ENCODE peak calls at places on chromosomes 7 and 10, in seven cellular contexts. One of them, this sample, is unnamed.

GRCh38 chr10:22486431-22486830 is 141.1 kb downstream of the SPAG6 start:
- DNase-seq in CD4-positive, alpha-beta memory T cell: no peak
- DNase-seq in central memory CD4-positive, alpha-beta T cell: no peak
- DNase-seq in AG04449: no peak
- DNase-seq in IMR-90: no peak
- DNase-seq in NCI-H2081: no peak
- DNase-seq in activated naive CD4-positive, alpha-beta T cell treated with anti-CD3 and anti-CD28 coated beads, Interleukin-2, amount 50 U/mL, for 72 hours: no peak
- DNase-seq in this sample: no peak

GRCh38 chr7:117818241-117818640 is 55.0 kb downstream of the CTTNBP2 start:
- DNase-seq in CD4-positive, alpha-beta memory T cell: no peak
- DNase-seq in central memory CD4-positive, alpha-beta T cell: no peak
- DNase-seq in AG04449: no peak
- DNase-seq in IMR-90: no peak
- DNase-seq in NCI-H2081: no peak
- DNase-seq in activated naive CD4-positive, alpha-beta T cell treated with anti-CD3 and anti-CD28 coated beads, Interleukin-2, amount 50 U/mL, for 72 hours: no peak
- DNase-seq in this sample: no peak

GRCh38 chr7:108045154-108045553 is 42.2 kb upstream of the LAMB1 start:
- DNase-seq in CD4-positive, alpha-beta memory T cell: no peak
- DNase-seq in central memory CD4-positive, alpha-beta T cell: no peak
- DNase-seq in AG04449: no peak
- DNase-seq in IMR-90: peak; percentile 67
- DNase-seq in NCI-H2081: no peak
- DNase-seq in activated naive CD4-positive, alpha-beta T cell treated with anti-CD3 and anti-CD28 coated beads, Interleukin-2, amount 50 U/mL, for 72 hours: no peak
- DNase-seq in this sample: no peak

GRCh38 chr7:46759711-46760480 is 822.0 kb downstream of the TNS3 start:
- DNase-seq in CD4-positive, alpha-beta memory T cell: no peak
- DNase-seq in central memory CD4-positive, alpha-beta T cell: no peak
- DNase-seq in AG04449: no peak
- DNase-seq in IMR-90: peak; percentile 38
- DNase-seq in NCI-H2081: no peak
- DNase-seq in activated naive CD4-positive, alpha-beta T cell treated with anti-CD3 and anti-CD28 coated beads, Interleukin-2, amount 50 U/mL, for 72 hours: no peak
- DNase-seq in this sample: peak; percentile 46

GRCh38 chr10:131311661-131312260 is at the start of gene TCERG1L:
- DNase-seq in CD4-positive, alpha-beta memory T cell: no peak
- DNase-seq in central memory CD4-positive, alpha-beta T cell: no peak
- DNase-seq in AG04449: no peak
- DNase-seq in IMR-90: no peak
- DNase-seq in NCI-H2081: no peak
- DNase-seq in activated naive CD4-positive, alpha-beta T cell treated with anti-CD3 and anti-CD28 coated beads, Interleukin-2, amount 50 U/mL, for 72 hours: no peak
- DNase-seq in this sample: no peak

GRCh38 chr7:124764847-124765400 is 668 bp downstream of the GPR37 start:
- DNase-seq in CD4-positive, alpha-beta memory T cell: no peak
- DNase-seq in central memory CD4-positive, alpha-beta T cell: no peak
- DNase-seq in AG04449: no peak
- DNase-seq in IMR-90: peak; percentile 5
- DNase-seq in NCI-H2081: no peak
- DNase-seq in activated naive CD4-positive, alpha-beta T cell treated with anti-CD3 and anti-CD28 coated beads, Interleukin-2, amount 50 U/mL, for 72 hours: no peak
- DNase-seq in this sample: peak; percentile 2

GRCh38 chr10:67666416-67667043 is 29.5 kb downstream of the CTNNA3 start:
- DNase-seq in CD4-positive, alpha-beta memory T cell: no peak
- DNase-seq in central memory CD4-positive, alpha-beta T cell: peak; percentile 3
- DNase-seq in AG04449: no peak
- DNase-seq in IMR-90: peak; percentile 30
- DNase-seq in NCI-H2081: no peak
- DNase-seq in activated naive CD4-positive, alpha-beta T cell treated with anti-CD3 and anti-CD28 coated beads, Interleukin-2, amount 50 U/mL, for 72 hours: no peak
- DNase-seq in this sample: peak; percentile 6

GRCh38 chr10:97629289-97629688 is 4.0 kb downstream of the MORN4 start:
- DNase-seq in CD4-positive, alpha-beta memory T cell: no peak
- DNase-seq in central memory CD4-positive, alpha-beta T cell: no peak
- DNase-seq in AG04449: no peak
- DNase-seq in IMR-90: no peak
- DNase-seq in NCI-H2081: no peak
- DNase-seq in activated naive CD4-positive, alpha-beta T cell treated with anti-CD3 and anti-CD28 coated beads, Interleukin-2, amount 50 U/mL, for 72 hours: no peak
- DNase-seq in this sample: no peak

GRCh38 chr7:99409192-99409572 is 413 bp downstream of the BUD31 start:
- DNase-seq in CD4-positive, alpha-beta memory T cell: no peak
- DNase-seq in central memory CD4-positive, alpha-beta T cell: no peak
- DNase-seq in AG04449: no peak
- DNase-seq in IMR-90: no peak
- DNase-seq in NCI-H2081: no peak
- DNase-seq in activated naive CD4-positive, alpha-beta T cell treated with anti-CD3 and anti-CD28 coated beads, Interleukin-2, amount 50 U/mL, for 72 hours: no peak
- DNase-seq in this sample: no peak

GRCh38 chr10:132205650-132206376 is 19.1 kb downstream of the DPYSL4 start:
- DNase-seq in CD4-positive, alpha-beta memory T cell: peak; percentile 12
- DNase-seq in central memory CD4-positive, alpha-beta T cell: no peak
- DNase-seq in AG04449: no peak
- DNase-seq in IMR-90: no peak
- DNase-seq in NCI-H2081: no peak
- DNase-seq in activated naive CD4-positive, alpha-beta T cell treated with anti-CD3 and anti-CD28 coated beads, Interleukin-2, amount 50 U/mL, for 72 hours: no peak
- DNase-seq in this sample: no peak

GRCh38 chr7:78435355-78435754 is 636.8 kb downstream of the PHTF2 start:
- DNase-seq in CD4-positive, alpha-beta memory T cell: peak; percentile 23
- DNase-seq in central memory CD4-positive, alpha-beta T cell: no peak
- DNase-seq in AG04449: no peak
- DNase-seq in IMR-90: no peak
- DNase-seq in NCI-H2081: no peak
- DNase-seq in activated naive CD4-positive, alpha-beta T cell treated with anti-CD3 and anti-CD28 coated beads, Interleukin-2, amount 50 U/mL, for 72 hours: no peak
- DNase-seq in this sample: no peak

GRCh38 chr10:17157024-17157423 is 27.4 kb upstream of the CUBN start:
- DNase-seq in CD4-positive, alpha-beta memory T cell: no peak
- DNase-seq in central memory CD4-positive, alpha-beta T cell: no peak
- DNase-seq in AG04449: no peak
- DNase-seq in IMR-90: no peak
- DNase-seq in NCI-H2081: no peak
- DNase-seq in activated naive CD4-positive, alpha-beta T cell treated with anti-CD3 and anti-CD28 coated beads, Interleukin-2, amount 50 U/mL, for 72 hours: no peak
- DNase-seq in this sample: no peak

GRCh38 chr10:101828734-101829551 is 10.7 kb upstream of the OGA start:
- DNase-seq in CD4-positive, alpha-beta memory T cell: no peak
- DNase-seq in central memory CD4-positive, alpha-beta T cell: no peak
- DNase-seq in AG04449: no peak
- DNase-seq in IMR-90: no peak
- DNase-seq in NCI-H2081: no peak
- DNase-seq in activated naive CD4-positive, alpha-beta T cell treated with anti-CD3 and anti-CD28 coated beads, Interleukin-2, amount 50 U/mL, for 72 hours: no peak
- DNase-seq in this sample: no peak

GRCh38 chr7:125670926-125671572 is 741.4 kb upstream of the POT1 start:
- DNase-seq in CD4-positive, alpha-beta memory T cell: no peak
- DNase-seq in central memory CD4-positive, alpha-beta T cell: no peak
- DNase-seq in AG04449: no peak
- DNase-seq in IMR-90: no peak
- DNase-seq in NCI-H2081: peak; percentile 50
- DNase-seq in activated naive CD4-positive, alpha-beta T cell treated with anti-CD3 and anti-CD28 coated beads, Interleukin-2, amount 50 U/mL, for 72 hours: no peak
- DNase-seq in this sample: peak; percentile 3

GRCh38 chr7:1664711-1665591 is 5.1 kb upstream of the ELFN1 start:
- DNase-seq in CD4-positive, alpha-beta memory T cell: no peak
- DNase-seq in central memory CD4-positive, alpha-beta T cell: peak; percentile 12
- DNase-seq in AG04449: no peak
- DNase-seq in IMR-90: peak; percentile 41
- DNase-seq in NCI-H2081: peak; percentile 45
- DNase-seq in activated naive CD4-positive, alpha-beta T cell treated with anti-CD3 and anti-CD28 coated beads, Interleukin-2, amount 50 U/mL, for 72 hours: peak; percentile 35
- DNase-seq in this sample: peak; percentile 30

GRCh38 chr10:114499630-114500190 is 95.4 kb upstream of the AFAP1L2 start:
- DNase-seq in CD4-positive, alpha-beta memory T cell: peak; percentile 70
- DNase-seq in central memory CD4-positive, alpha-beta T cell: peak; percentile 61
- DNase-seq in AG04449: no peak
- DNase-seq in IMR-90: no peak
- DNase-seq in NCI-H2081: no peak
- DNase-seq in activated naive CD4-positive, alpha-beta T cell treated with anti-CD3 and anti-CD28 coated beads, Interleukin-2, amount 50 U/mL, for 72 hours: peak; percentile 81
- DNase-seq in this sample: peak; percentile 97

GRCh38 chr7:101818699-101819071 is 1.3 kb downstream of the CUX1 start:
- DNase-seq in CD4-positive, alpha-beta memory T cell: no peak
- DNase-seq in central memory CD4-positive, alpha-beta T cell: no peak
- DNase-seq in AG04449: no peak
- DNase-seq in IMR-90: no peak
- DNase-seq in NCI-H2081: no peak
- DNase-seq in activated naive CD4-positive, alpha-beta T cell treated with anti-CD3 and anti-CD28 coated beads, Interleukin-2, amount 50 U/mL, for 72 hours: no peak
- DNase-seq in this sample: no peak

GRCh38 chr7:465710-466400 is 53.8 kb downstream of the PDGFA start:
- DNase-seq in CD4-positive, alpha-beta memory T cell: no peak
- DNase-seq in central memory CD4-positive, alpha-beta T cell: no peak
- DNase-seq in AG04449: no peak
- DNase-seq in IMR-90: no peak
- DNase-seq in NCI-H2081: no peak
- DNase-seq in activated naive CD4-positive, alpha-beta T cell treated with anti-CD3 and anti-CD28 coated beads, Interleukin-2, amount 50 U/mL, for 72 hours: peak; percentile 23
- DNase-seq in this sample: no peak

GRCh38 chr7:40586197-40586596 is 451.4 kb downstream of the SUGCT start:
- DNase-seq in CD4-positive, alpha-beta memory T cell: no peak
- DNase-seq in central memory CD4-positive, alpha-beta T cell: no peak
- DNase-seq in AG04449: peak; percentile 60
- DNase-seq in IMR-90: peak; percentile 83
- DNase-seq in NCI-H2081: no peak
- DNase-seq in activated naive CD4-positive, alpha-beta T cell treated with anti-CD3 and anti-CD28 coated beads, Interleukin-2, amount 50 U/mL, for 72 hours: no peak
- DNase-seq in this sample: peak; percentile 50

GRCh38 chr10:29480281-29480954 is 154.4 kb downstream of the SVIL start:
- DNase-seq in CD4-positive, alpha-beta memory T cell: no peak
- DNase-seq in central memory CD4-positive, alpha-beta T cell: no peak
- DNase-seq in AG04449: no peak
- DNase-seq in IMR-90: no peak
- DNase-seq in NCI-H2081: no peak
- DNase-seq in activated naive CD4-positive, alpha-beta T cell treated with anti-CD3 and anti-CD28 coated beads, Interleukin-2, amount 50 U/mL, for 72 hours: no peak
- DNase-seq in this sample: no peak

GRCh38 chr7:73820013-73820412 is 10.8 kb upstream of the CLDN4 start:
- DNase-seq in CD4-positive, alpha-beta memory T cell: no peak
- DNase-seq in central memory CD4-positive, alpha-beta T cell: no peak
- DNase-seq in AG04449: no peak
- DNase-seq in IMR-90: no peak
- DNase-seq in NCI-H2081: no peak
- DNase-seq in activated naive CD4-positive, alpha-beta T cell treated with anti-CD3 and anti-CD28 coated beads, Interleukin-2, amount 50 U/mL, for 72 hours: no peak
- DNase-seq in this sample: no peak

This sample was measured in mammary epithelial cell.